ENCODE peak calls at places on chromosomes 3 and 15, in four cellular contexts. One of them, this sample, is unnamed.

GRCh38 chr15:63530235-63530634 is 25.8 kb downstream of the USP3 start:
- DNase-seq in Panc1: no peak
- DNase-seq in right lobe of liver: no peak
- DNase-seq in lung: no peak
- DNase-seq in this sample: no peak

GRCh38 chr3:30548605-30549004 is 57.8 kb upstream of the TGFBR2 start:
- DNase-seq in lung: no peak
- DNase-seq in Panc1: no peak
- DNase-seq in right lobe of liver: no peak
- DNase-seq in this sample: no peak

GRCh38 chr3:52290596-52291507 is 3.2 kb downstream of the GLYCTK start:
- DNase-seq in lung: no peak
- DNase-seq in Panc1: no peak
- DNase-seq in right lobe of liver: no peak
- DNase-seq in this sample: no peak

GRCh38 chr3:123818921-123819429 is 65.2 kb downstream of the MYLK start:
- DNase-seq in lung: no peak
- DNase-seq in right lobe of liver: no peak
- DNase-seq in Panc1: no peak
- DNase-seq in this sample: peak

GRCh38 chr15:31340591-31340990 is 14.0 kb downstream of the KLF13 start:
- DNase-seq in lung: no peak
- DNase-seq in Panc1: no peak
- DNase-seq in right lobe of liver: no peak
- DNase-seq in this sample: no peak

GRCh38 chr3:99910752-99911151 is 93.1 kb downstream of the CMSS1 start:
- DNase-seq in lung: no peak
- DNase-seq in Panc1: no peak
- DNase-seq in right lobe of liver: no peak
- DNase-seq in this sample: no peak

GRCh38 chr3:105527949-105528348 is 161.2 kb downstream of the ALCAM start:
- DNase-seq in Panc1: no peak
- DNase-seq in right lobe of liver: no peak
- DNase-seq in lung: no peak
- DNase-seq in this sample: no peak

GRCh38 chr3:20974389-20974788 is 776.6 kb downstream of the ZNF385D start:
- DNase-seq in Panc1: no peak
- DNase-seq in right lobe of liver: no peak
- DNase-seq in lung: no peak
- DNase-seq in this sample: no peak

GRCh38 chr3:124078978-124079911 is 87.3 kb upstream of the ROPN1 start:
- DNase-seq in right lobe of liver: no peak
- DNase-seq in Panc1: peak
- DNase-seq in lung: no peak
- DNase-seq in this sample: no peak

GRCh38 chr3:127408684-127409420 is 121.0 kb upstream of the PRR20G start:
- DNase-seq in Panc1: no peak
- DNase-seq in right lobe of liver: no peak
- DNase-seq in lung: no peak
- DNase-seq in this sample: no peak

GRCh38 chr15:76885212-76885611 is 19.9 kb downstream of the SCAPER start:
- DNase-seq in Panc1: no peak
- DNase-seq in lung: no peak
- DNase-seq in right lobe of liver: no peak
- DNase-seq in this sample: no peak

GRCh38 chr3:16441306-16441898 is 72.1 kb downstream of the RFTN1 start:
- DNase-seq in lung: no peak
- DNase-seq in Panc1: no peak
- DNase-seq in right lobe of liver: no peak
- DNase-seq in this sample: no peak

GRCh38 chr3:132134611-132135010 is 99.8 kb upstream of the CPNE4 start:
- DNase-seq in lung: no peak
- DNase-seq in Panc1: peak
- DNase-seq in right lobe of liver: no peak
- DNase-seq in this sample: peak

GRCh38 chr15:50189630-50190029 is 7.6 kb downstream of the SLC27A2 start:
- DNase-seq in lung: no peak
- DNase-seq in Panc1: no peak
- DNase-seq in right lobe of liver: no peak
- DNase-seq in this sample: no peak

GRCh38 chr3:165513715-165514711 is 317.8 kb upstream of the SLITRK3 start:
- DNase-seq in right lobe of liver: no peak
- DNase-seq in Panc1: no peak
- DNase-seq in lung: no peak
- DNase-seq in this sample: no peak

GRCh38 chr3:161221881-161222600 is 930 bp downstream of the NMD3 start:
- DNase-seq in right lobe of liver: no peak
- DNase-seq in Panc1: no peak
- DNase-seq in lung: no peak
- DNase-seq in this sample: no peak

GRCh38 chr3:184814214-184814613 is 2.2 kb downstream of the VPS8 start:
- DNase-seq in Panc1: no peak
- DNase-seq in lung: no peak
- DNase-seq in right lobe of liver: no peak
- DNase-seq in this sample: no peak

GRCh38 chr3:27880969-27881892 is 159.1 kb upstream of the EOMES start:
- DNase-seq in lung: no peak
- DNase-seq in right lobe of liver: no peak
- DNase-seq in Panc1: no peak
- DNase-seq in this sample: no peak

GRCh38 chr15:39061952-39062464 is 497.4 kb upstream of the RASGRP1 start:
- DNase-seq in right lobe of liver: no peak
- DNase-seq in lung: no peak
- DNase-seq in Panc1: no peak
- DNase-seq in this sample: no peak

GRCh38 chr3:127420355-127420655 is 132.5 kb upstream of the PRR20G start:
- DNase-seq in right lobe of liver: no peak
- DNase-seq in lung: peak
- DNase-seq in Panc1: no peak
- DNase-seq in this sample: no peak

GRCh38 chr3:71584216-71585061 is 911 bp upstream of the FOXP1 start:
- DNase-seq in lung: peak
- DNase-seq in Panc1: no peak
- DNase-seq in right lobe of liver: peak
- DNase-seq in this sample: no peak

GRCh38 chr3:172152869-172153268 is 113.5 kb downstream of the FNDC3B start:
- DNase-seq in Panc1: no peak
- DNase-seq in right lobe of liver: peak
- DNase-seq in lung: no peak
- DNase-seq in this sample: no peak

GRCh38 chr3:123745184-123745855 is 138.8 kb downstream of the MYLK start:
- DNase-seq in right lobe of liver: no peak
- DNase-seq in Panc1: no peak
- DNase-seq in lung: no peak
- DNase-seq in this sample: no peak

GRCh38 chr15:59594493-59594942 is 17.1 kb upstream of the GCNT3 start:
- DNase-seq in right lobe of liver: no peak
- DNase-seq in lung: no peak
- DNase-seq in Panc1: peak
- DNase-seq in this sample: peak

DNA sequence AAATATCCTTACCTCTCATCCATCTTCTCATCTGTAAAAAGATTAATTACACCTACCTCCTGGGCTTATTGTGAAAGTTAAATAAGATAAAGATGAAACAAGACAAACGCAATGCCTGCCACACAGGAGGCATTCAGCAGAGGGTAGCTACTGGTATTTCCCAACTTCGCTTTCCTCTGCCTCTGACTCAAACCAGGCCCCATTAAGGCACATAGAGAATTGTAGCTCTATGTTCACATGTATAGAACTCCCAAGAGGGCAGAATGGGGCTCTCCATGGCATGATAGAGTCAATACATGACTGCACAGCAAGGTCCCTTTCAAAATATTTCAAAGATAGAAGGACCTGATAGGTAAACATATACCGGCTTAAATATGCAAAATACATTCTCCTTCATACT is 1.4 kb downstream of the LYSMD2 start:
- DNase-seq in Panc1: no peak
- DNase-seq in lung: no peak
- DNase-seq in right lobe of liver: no peak
- DNase-seq in this sample: no peak
- H3K4me3 ChIP-seq in Panc1: peak
- H3K4me3 ChIP-seq in lung: no peak
- H3K4me3 ChIP-seq in right lobe of liver: peak
- H3K4me3 ChIP-seq in this sample: no peak

GRCh38 chr3:37652405-37652804 is 209.3 kb upstream of the CTDSPL start:
- DNase-seq in right lobe of liver: no peak
- DNase-seq in Panc1: no peak
- DNase-seq in lung: no peak
- DNase-seq in this sample: no peak
- H3K27ac ChIP-seq in right lobe of liver: no peak
- H3K27ac ChIP-seq in Panc1: no peak
- H3K27ac ChIP-seq in lung: no peak
- H3K27ac ChIP-seq in this sample: no peak

GRCh38 chr3:135199137-135199536 is 404.1 kb downstream of the EPHB1 start:
- DNase-seq in right lobe of liver: no peak
- DNase-seq in Panc1: no peak
- DNase-seq in lung: no peak
- DNase-seq in this sample: no peak

GRCh38 chr3:135197856-135198255 is 402.8 kb downstream of the EPHB1 start:
- DNase-seq in lung: no peak
- DNase-seq in Panc1: no peak
- DNase-seq in right lobe of liver: no peak
- DNase-seq in this sample: no peak

GRCh38 chr3:135197246-135197645 is 402.2 kb downstream of the EPHB1 start:
- DNase-seq in right lobe of liver: no peak
- DNase-seq in Panc1: no peak
- DNase-seq in lung: no peak
- DNase-seq in this sample: no peak

DNA sequence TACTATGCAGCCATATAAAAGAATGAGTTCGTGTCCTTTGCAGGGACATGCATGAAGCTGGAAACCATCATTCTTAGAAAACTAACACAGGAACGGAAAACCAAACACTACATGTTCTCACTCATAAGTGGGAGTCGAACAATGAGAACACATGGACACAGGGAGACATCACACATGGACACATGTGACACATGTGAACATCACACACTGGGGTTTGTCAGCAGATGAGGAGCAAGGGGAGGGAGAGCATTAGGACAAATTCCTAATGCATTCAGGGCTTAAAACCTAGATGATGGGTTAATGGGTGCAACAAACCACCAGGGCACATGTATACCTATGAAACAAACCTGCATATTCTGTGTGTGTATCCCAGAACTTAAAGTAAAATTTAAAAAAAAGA is 408.0 kb downstream of the EPHB1 start:
- DNase-seq in lung: no peak
- DNase-seq in Panc1: no peak
- DNase-seq in right lobe of liver: no peak
- DNase-seq in this sample: no peak
- H3K4me3 ChIP-seq in lung: no peak
- H3K4me3 ChIP-seq in Panc1: no peak
- H3K4me3 ChIP-seq in right lobe of liver: no peak
- H3K4me3 ChIP-seq in this sample: no peak

GRCh38 chr15:69314174-69314573 is 15.5 kb downstream of the PAQR5 start:
- DNase-seq in right lobe of liver: no peak
- DNase-seq in Panc1: no peak
- DNase-seq in lung: no peak
- DNase-seq in this sample: no peak

GRCh38 chr15:69316281-69316680 is 17.6 kb downstream of the PAQR5 start:
- DNase-seq in lung: no peak
- DNase-seq in right lobe of liver: no peak
- DNase-seq in Panc1: no peak
- DNase-seq in this sample: no peak

GRCh38 chr15:69313437-69314000 is 14.8 kb downstream of the PAQR5 start:
- DNase-seq in Panc1: no peak
- DNase-seq in lung: no peak
- DNase-seq in right lobe of liver: no peak
- DNase-seq in this sample: no peak

GRCh38 chr15:69315402-69316110 is 16.8 kb downstream of the PAQR5 start:
- DNase-seq in Panc1: no peak
- DNase-seq in right lobe of liver: no peak
- DNase-seq in lung: no peak
- DNase-seq in this sample: no peak

DNA sequence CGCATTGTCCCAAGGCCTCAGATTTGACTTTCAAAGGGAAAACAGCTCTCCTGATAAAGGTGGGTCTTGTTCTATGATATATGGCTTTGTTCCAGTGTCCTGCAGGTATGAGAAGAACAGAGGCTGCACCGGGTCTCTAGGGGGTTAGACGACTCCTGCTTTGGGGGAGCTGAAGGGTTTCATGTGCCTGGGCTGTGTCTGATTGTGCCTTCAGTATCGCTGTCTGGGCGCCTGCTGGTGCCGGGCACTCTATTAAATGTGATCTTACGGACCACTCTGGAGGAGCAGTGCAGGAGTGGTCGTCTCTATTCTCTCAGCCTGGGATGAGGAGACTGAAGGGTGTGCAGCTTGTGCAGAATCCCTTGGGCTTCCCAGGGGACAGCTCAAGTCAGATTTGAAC is 16.0 kb downstream of the PAQR5 start:
- DNase-seq in lung: no peak
- DNase-seq in Panc1: no peak
- DNase-seq in right lobe of liver: no peak
- DNase-seq in this sample: no peak
- H3K27ac ChIP-seq in lung: no peak
- H3K27ac ChIP-seq in Panc1: no peak
- H3K27ac ChIP-seq in right lobe of liver: no peak
- H3K27ac ChIP-seq in this sample: no peak

GRCh38 chr3:57194641-57195040 is 5.1 kb downstream of the HESX1 start:
- DNase-seq in Panc1: no peak
- DNase-seq in right lobe of liver: no peak
- DNase-seq in lung: no peak
- DNase-seq in this sample: no peak

DNA sequence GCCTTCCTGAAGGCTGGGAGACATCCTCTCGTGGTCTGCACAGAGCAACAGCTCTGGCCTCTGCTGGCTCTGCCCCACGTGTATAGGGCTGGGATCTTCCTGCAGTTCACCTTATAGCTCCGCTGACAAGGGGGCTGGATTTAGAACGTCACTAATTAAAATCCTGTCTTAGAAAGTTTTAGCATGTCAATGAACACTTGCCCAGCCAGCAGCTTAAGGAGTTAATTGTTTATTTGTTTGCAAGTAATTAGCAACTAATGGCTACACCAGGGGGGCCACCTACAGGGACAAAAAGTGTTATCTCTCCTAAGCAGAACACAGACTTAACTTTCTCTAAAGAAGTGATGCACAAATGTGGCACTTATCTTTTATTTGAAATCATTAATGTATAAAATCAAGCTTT is at the start of gene HESX1:
- DNase-seq in lung: no peak
- DNase-seq in right lobe of liver: no peak
- DNase-seq in Panc1: no peak
- DNase-seq in this sample: no peak
- H3K4me3 ChIP-seq in lung: no peak
- H3K4me3 ChIP-seq in right lobe of liver: no peak
- H3K4me3 ChIP-seq in Panc1: no peak
- H3K4me3 ChIP-seq in this sample: no peak

GRCh38 chr15:26662226-26662750 is 110.6 kb downstream of the GABRB3 start:
- DNase-seq in right lobe of liver: no peak
- DNase-seq in lung: no peak
- DNase-seq in Panc1: no peak
- DNase-seq in this sample: no peak
- H3K27ac ChIP-seq in right lobe of liver: no peak
- H3K27ac ChIP-seq in lung: no peak
- H3K27ac ChIP-seq in Panc1: no peak
- H3K27ac ChIP-seq in this sample: no peak

This sample was measured in AG04450.